ENCODE peak calls at places on chromosomes 13 and 19, in six cellular contexts. H is SK-MEL-5, V is T-helper 2 cell, Y is hippocampal formation, Z is epithelial cell of prostate, L is myocyte. Q is an unnamed sample.

GRCh38 chr19:50947123-50947522 is 5.7 kb downstream of the KLK5 start:
- DNase-seq in L (no peak), Z (no peak), V (no peak), Y (no peak), H (no peak), Q (no peak)

GRCh38 chr13:110883539-110883938 is 31.3 kb downstream of the ANKRD10 start:
- DNase-seq in H (no peak), Y (no peak), Z (no peak), L (peak; percentile 33), V (no peak), Q (no peak)

GRCh38 chr13:79631260-79631659 is 150.3 kb downstream of the NDFIP2 start:
- DNase-seq in H (peak; percentile 97), Z (peak; percentile 93), L (peak; percentile 93), Y (no peak), V (no peak), Q (no peak)

GRCh38 chr19:47267350-47267759 is 7.3 kb upstream of the INAFM1 start:
- DNase-seq in Z (no peak), L (peak; percentile 40), H (no peak), Y (peak; percentile 69), V (no peak), Q (no peak)

GRCh38 chr13:50691176-50691681 is 152.3 kb downstream of the DLEU7 start:
- DNase-seq in H (no peak), V (no peak), L (no peak), Z (no peak), Y (no peak), Q (no peak)

GRCh38 chr19:3818918-3819317 is 32.7 kb upstream of the MATK start:
- DNase-seq in Y (no peak), Z (no peak), H (no peak), V (no peak), L (no peak), Q (no peak)

GRCh38 chr13:112069063-112069726 is 2.2 kb downstream of the SOX1 start:
- DNase-seq in H (no peak), V (no peak), Z (no peak), Y (no peak), L (no peak), Q (peak; percentile 29)

GRCh38 chr19:44998025-44998424 is 3.2 kb upstream of the RELB start:
- DNase-seq in L (no peak), V (no peak), H (no peak), Z (no peak), Y (no peak), Q (no peak)

GRCh38 chr13:82606008-82606407 is 1276.3 kb downstream of the SLITRK1 start:
- DNase-seq in Z (no peak), H (no peak), V (no peak), L (no peak), Y (no peak), Q (no peak)

GRCh38 chr19:32407004-32407992 is 1.7 kb downstream of the DPY19L3 start:
- DNase-seq in Z (no peak), V (no peak), H (peak; percentile 53), L (peak; percentile 61), Y (peak; percentile 65), Q (no peak)

GRCh38 chr19:33260628-33261418 is 35.2 kb upstream of the SLC7A10 start:
- DNase-seq in V (no peak), H (no peak), L (no peak), Y (no peak), Z (no peak), Q (no peak)

GRCh38 chr13:98022210-98022609 is 68.7 kb downstream of the IPO5 start:
- DNase-seq in H (peak; percentile 32), Z (no peak), V (no peak), L (peak; percentile 70), Y (peak; percentile 61), Q (no peak)

GRCh38 chr19:53989600-53990533 is 1.6 kb upstream of the CACNG6 start:
- DNase-seq in H (no peak), Y (no peak), Z (no peak), L (no peak), V (no peak), Q (no peak)

GRCh38 chr19:56119585-56119978 is 1.5 kb downstream of the ZNF787 start:
- DNase-seq in V (no peak), H (peak; percentile 12), Y (no peak), Z (no peak), L (peak; percentile 77), Q (no peak)

GRCh38 chr19:5309438-5310204 is 31.0 kb downstream of the PTPRS start:
- DNase-seq in H (no peak), Z (no peak), Y (no peak), V (no peak), L (no peak), Q (no peak)